ENCODE peak calls at places on chromosome 18, in seven cellular contexts. G, D, E, L, A, N and M are unnamed samples.

GRCh38 chr18:67300498-67300897 is 216.0 kb downstream of the DSEL start:
- DNase-seq in G (peak), E (no peak), A (no peak), N (peak), L (no peak), D (no peak), M (peak)

GRCh38 chr18:3441290-3441689 is 8.7 kb upstream of the TGIF1 start:
- DNase-seq in L (no peak), G (peak), A (no peak), E (peak), N (peak), D (no peak), M (no peak)

GRCh38 chr18:31148580-31148979 is 14.1 kb downstream of the DSC1 start:
- DNase-seq in N (no peak), L (no peak), G (no peak), D (no peak), E (no peak), A (no peak), M (no peak)

GRCh38 chr18:75207298-75208054 is 1.5 kb downstream of the PTGR3 start:
- DNase-seq in N (no peak), E (no peak), D (no peak), G (no peak), A (no peak), L (no peak), M (no peak)

GRCh38 chr18:12455511-12455910 is 47.8 kb downstream of the PRELID3A start:
- DNase-seq in E (no peak), L (no peak), N (no peak), G (no peak), A (no peak), D (no peak), M (no peak)

GRCh38 chr18:9827856-9828793 is 57.6 kb upstream of the TXNDC2 start:
- DNase-seq in E (no peak), L (peak), D (peak), N (no peak), A (no peak), G (no peak), M (peak)

GRCh38 chr18:9139400-9140039 is 2.9 kb downstream of the ANKRD12 start:
- DNase-seq in D (no peak), G (no peak), E (no peak), N (no peak), L (no peak), A (no peak), M (no peak)

GRCh38 chr18:26655010-26655613 is 106.8 kb upstream of the KCTD1 start:
- DNase-seq in A (no peak), E (no peak), D (no peak), G (no peak), N (no peak), L (no peak), M (no peak)

GRCh38 chr18:26804474-26804873 is 61.0 kb downstream of the AQP4 start:
- DNase-seq in D (no peak), G (no peak), N (no peak), E (peak), A (no peak), L (no peak), M (no peak)

GRCh38 chr18:48937869-48938750 is 12.7 kb downstream of the SMAD7 start:
- DNase-seq in E (no peak), N (no peak), L (no peak), D (no peak), A (no peak), G (no peak), M (no peak)

GRCh38 chr18:48940854-48941531 is 9.8 kb downstream of the SMAD7 start:
- DNase-seq in N (no peak), G (peak), L (no peak), E (no peak), D (no peak), A (no peak), M (peak)

GRCh38 chr18:48938827-48939367 is 11.9 kb downstream of the SMAD7 start:
- DNase-seq in G (no peak), L (no peak), D (no peak), N (no peak), A (no peak), E (no peak), M (no peak)

GRCh38 chr18:48941672-48942071 is 9.1 kb downstream of the SMAD7 start:
- DNase-seq in N (no peak), E (no peak), G (no peak), D (no peak), A (no peak), L (no peak), M (no peak)

GRCh38 chr18:48939368-48940097 is 11.2 kb downstream of the SMAD7 start:
- DNase-seq in E (no peak), G (no peak), N (no peak), D (no peak), A (no peak), L (no peak), M (no peak)
- H3K4me3 ChIP-seq in E (peak), G (no peak), N (no peak), D (peak), A (no peak), L (no peak), M (no peak)

GRCh38 chr18:77103181-77103875 is 29.3 kb downstream of the MBP start:
- DNase-seq in N (no peak), G (no peak), D (no peak), E (no peak), A (no peak), L (no peak), M (no peak)
- H3K4me3 ChIP-seq in N (peak), G (no peak), D (no peak), E (no peak), A (no peak), L (no peak), M (no peak)

GRCh38 chr18:78494204-78494603 is 485.4 kb upstream of the SALL3 start:
- DNase-seq in G (no peak), E (no peak), N (no peak), D (no peak), A (no peak), L (no peak), M (no peak)
- H3K4me3 ChIP-seq in G (no peak), E (no peak), N (no peak), D (no peak), A (no peak), L (no peak), M (no peak)

GRCh38 chr18:22193466-22193865 is 24.1 kb downstream of the GATA6 start:
- DNase-seq in A (no peak), G (no peak), L (peak), E (peak), D (no peak), N (no peak), M (no peak)
- H3K4me3 ChIP-seq in A (no peak), G (no peak), L (no peak), E (no peak), D (no peak), N (no peak), M (no peak)